ENCODE peak calls at places on chromosomes 11 and 22, in nine cellular contexts. P, Q, L, J, D, E, Y, F and S are unnamed samples.

GRCh38 chr11:44931466-44931865 is 19.2 kb downstream of the TP53I11 start:
- DNase-seq in P (no peak), Q (no peak), L (no peak), J (no peak), D (no peak), E (no peak), Y (no peak), F (no peak), S (no peak)

GRCh38 chr22:43385770-43386641 is 25.8 kb upstream of the MPPED1 start:
- DNase-seq in P (peak), Q (peak), L (peak), J (peak), D (peak), E (peak), Y (peak), F (peak), S (no peak)

GRCh38 chr11:67440229-67441081 is 2.8 kb downstream of the CORO1B start:
- DNase-seq in P (no peak), Q (no peak), L (no peak), J (no peak), D (no peak), E (no peak), Y (no peak), F (no peak), S (no peak)

GRCh38 chr11:134890446-134890845 is 478.4 kb upstream of the B3GAT1 start:
- DNase-seq in P (no peak), Q (no peak), L (no peak), J (no peak), D (no peak), E (no peak), Y (no peak), F (no peak), S (no peak)

GRCh38 chr22:50112151-50113118 is 22.6 kb downstream of the MOV10L1 start:
- DNase-seq in P (peak), Q (no peak), L (peak), J (no peak), D (peak), E (no peak), Y (peak), F (no peak), S (no peak)

GRCh38 chr11:70496591-70497535 is 98.5 kb downstream of the CTTN start:
- DNase-seq in P (no peak), Q (no peak), L (no peak), J (no peak), D (no peak), E (peak), Y (no peak), F (no peak), S (no peak)

GRCh38 chr22:46053563-46054090 is 76.7 kb upstream of the WNT7B start:
- DNase-seq in P (no peak), Q (peak), L (no peak), J (no peak), D (peak), E (peak), Y (peak), F (peak), S (no peak)

GRCh38 chr11:2511421-2512369 is 66.9 kb downstream of the KCNQ1 start:
- DNase-seq in P (no peak), Q (peak), L (no peak), J (no peak), D (no peak), E (peak), Y (no peak), F (no peak), S (no peak)

GRCh38 chr11:108825381-108825780 is 160.5 kb downstream of the DDX10 start:
- DNase-seq in P (peak), Q (no peak), L (no peak), J (no peak), D (peak), E (no peak), Y (no peak), F (no peak), S (no peak)

GRCh38 chr22:24592846-24593809 is at the start of gene LRRC75B:
- DNase-seq in P (peak), Q (no peak), L (peak), J (peak), D (peak), E (peak), Y (peak), F (peak), S (peak)

GRCh38 chr11:82858556-82859091 is 41.6 kb downstream of the PRCP start:
- DNase-seq in P (peak), Q (no peak), L (no peak), J (no peak), D (peak), E (no peak), Y (peak), F (no peak), S (no peak)